ENCODE peak calls at places on chromosomes 12 and 14, in five cellular contexts. M is pulmonary artery endothelial cell, B is adrenal gland, Y is posterior cingulate gyrus, S is RWPE1. L is an unnamed sample.

GRCh38 chr12:43551271-43551970 is 582 bp downstream of the ADAMTS20 start:
- DNase-seq in M (no peak), B (no peak), Y (no peak), S (no peak), L (no peak)

GRCh38 chr12:6272300-6273208 is 37.9 kb upstream of the PLEKHG6 start:
- DNase-seq in M (no peak), B (no peak), Y (no peak), S (peak; percentile 87), L (no peak)

GRCh38 chr14:68157971-68158371 is 338.4 kb downstream of the RAD51B start:
- DNase-seq in M (no peak), B (no peak), Y (no peak), S (no peak), L (no peak)

GRCh38 chr14:104228221-104228620 is 89.8 kb downstream of the KIF26A start:
- DNase-seq in M (no peak), B (no peak), Y (no peak), S (no peak), L (no peak)

GRCh38 chr12:89333564-89334252 is 18.6 kb downstream of the DUSP6 start:
- DNase-seq in M (no peak), B (peak; percentile 50), Y (no peak), S (no peak), L (no peak)

GRCh38 chr14:77128414-77128891 is 13.1 kb downstream of the ZDHHC22 start:
- DNase-seq in M (no peak), B (no peak), Y (no peak), S (peak; percentile 75), L (no peak)

GRCh38 chr12:118060301-118061010 is 523 bp downstream of the WSB2 start:
- DNase-seq in M (no peak), B (peak; percentile 65), Y (peak; percentile 32), S (peak; percentile 41), L (peak; percentile 26)

GRCh38 chr14:32256606-32257005 is 53.5 kb upstream of the RNU6-8 start:
- DNase-seq in M (no peak), B (no peak), Y (no peak), S (no peak), L (no peak)

GRCh38 chr14:106691601-106692291 is 1165.4 kb downstream of the TMEM121 start:
- DNase-seq in M (no peak), B (peak; percentile 8), Y (no peak), S (no peak), L (no peak)

GRCh38 chr14:99047436-99048110 is 224.4 kb downstream of the BCL11B start:
- DNase-seq in M (no peak), B (no peak), Y (no peak), S (no peak), L (no peak)

GRCh38 chr12:552466-552865 is 92.7 kb downstream of the B4GALNT3 start:
- DNase-seq in M (no peak), B (no peak), Y (no peak), S (no peak), L (no peak)

GRCh38 chr12:120093592-120094355 is 22.8 kb downstream of the RAB35 start:
- DNase-seq in M (no peak), B (no peak), Y (no peak), S (no peak), L (no peak)